ENCODE peak calls at places on chromosome 19, in ten cellular contexts. One of them, this sample, is unnamed.

GRCh38 chr19:2235396-2236284 is 489 bp downstream of the PLEKHJ1 start:
- DNase-seq in H54: no peak
- DNase-seq in HT1080: no peak
- DNase-seq in effector memory CD8-positive, alpha-beta T cell: no peak
- DNase-seq in ascending aorta: no peak
- DNase-seq in T-helper 2 cell: no peak
- DNase-seq in ELR: peak
- DNase-seq in NCI-H1092 treated with DMSO at 0.1 percent for 48 hours: peak
- DNase-seq in body of pancreas: peak
- DNase-seq in fibroblast of pulmonary artery: no peak
- DNase-seq in this sample: no peak

GRCh38 chr19:38204096-38204495 is 19.9 kb downstream of the DPF1 start:
- DNase-seq in ascending aorta: no peak
- DNase-seq in T-helper 2 cell: no peak
- DNase-seq in body of pancreas: peak
- DNase-seq in HT1080: no peak
- DNase-seq in ELR: no peak
- DNase-seq in NCI-H1092 treated with DMSO at 0.1 percent for 48 hours: peak
- DNase-seq in H54: no peak
- DNase-seq in fibroblast of pulmonary artery: no peak
- DNase-seq in effector memory CD8-positive, alpha-beta T cell: no peak
- DNase-seq in this sample: no peak

GRCh38 chr19:18274776-18275356 is 614 bp upstream of the IQCN start:
- DNase-seq in body of pancreas: peak
- DNase-seq in T-helper 2 cell: no peak
- DNase-seq in H54: peak
- DNase-seq in effector memory CD8-positive, alpha-beta T cell: no peak
- DNase-seq in ELR: peak
- DNase-seq in HT1080: peak
- DNase-seq in fibroblast of pulmonary artery: peak
- DNase-seq in NCI-H1092 treated with DMSO at 0.1 percent for 48 hours: no peak
- DNase-seq in ascending aorta: peak
- DNase-seq in this sample: peak

GRCh38 chr19:53872762-53873161 is 5.1 kb downstream of the MYADM start:
- DNase-seq in T-helper 2 cell: no peak
- DNase-seq in ascending aorta: no peak
- DNase-seq in body of pancreas: no peak
- DNase-seq in fibroblast of pulmonary artery: no peak
- DNase-seq in HT1080: no peak
- DNase-seq in H54: no peak
- DNase-seq in effector memory CD8-positive, alpha-beta T cell: no peak
- DNase-seq in ELR: no peak
- DNase-seq in NCI-H1092 treated with DMSO at 0.1 percent for 48 hours: no peak
- DNase-seq in this sample: no peak

GRCh38 chr19:28718909-28719308 is 494.0 kb downstream of the UQCRFS1 start:
- DNase-seq in effector memory CD8-positive, alpha-beta T cell: no peak
- DNase-seq in fibroblast of pulmonary artery: no peak
- DNase-seq in HT1080: no peak
- DNase-seq in NCI-H1092 treated with DMSO at 0.1 percent for 48 hours: no peak
- DNase-seq in ascending aorta: no peak
- DNase-seq in T-helper 2 cell: no peak
- DNase-seq in ELR: no peak
- DNase-seq in H54: no peak
- DNase-seq in body of pancreas: no peak
- DNase-seq in this sample: no peak

GRCh38 chr19:38303517-38304351 is at the start of gene C19orf33:
- DNase-seq in fibroblast of pulmonary artery: no peak
- DNase-seq in ELR: peak
- DNase-seq in NCI-H1092 treated with DMSO at 0.1 percent for 48 hours: no peak
- DNase-seq in body of pancreas: peak
- DNase-seq in T-helper 2 cell: no peak
- DNase-seq in HT1080: peak
- DNase-seq in ascending aorta: no peak
- DNase-seq in effector memory CD8-positive, alpha-beta T cell: no peak
- DNase-seq in H54: peak
- DNase-seq in this sample: no peak

GRCh38 chr19:38792250-38793111 is 3.5 kb downstream of the LGALS7B start:
- DNase-seq in ELR: no peak
- DNase-seq in H54: no peak
- DNase-seq in T-helper 2 cell: peak
- DNase-seq in effector memory CD8-positive, alpha-beta T cell: no peak
- DNase-seq in body of pancreas: no peak
- DNase-seq in ascending aorta: peak
- DNase-seq in NCI-H1092 treated with DMSO at 0.1 percent for 48 hours: no peak
- DNase-seq in fibroblast of pulmonary artery: peak
- DNase-seq in HT1080: no peak
- DNase-seq in this sample: peak

GRCh38 chr19:55341191-55342043 is 1.7 kb downstream of the KMT5C start:
- DNase-seq in NCI-H1092 treated with DMSO at 0.1 percent for 48 hours: no peak
- DNase-seq in H54: peak
- DNase-seq in T-helper 2 cell: peak
- DNase-seq in HT1080: no peak
- DNase-seq in fibroblast of pulmonary artery: peak
- DNase-seq in ascending aorta: peak
- DNase-seq in body of pancreas: peak
- DNase-seq in ELR: peak
- DNase-seq in effector memory CD8-positive, alpha-beta T cell: no peak
- DNase-seq in this sample: peak

GRCh38 chr19:49147923-49148682 is 7.1 kb downstream of the HRC start:
- DNase-seq in H54: no peak
- DNase-seq in ELR: no peak
- DNase-seq in HT1080: no peak
- DNase-seq in effector memory CD8-positive, alpha-beta T cell: no peak
- DNase-seq in NCI-H1092 treated with DMSO at 0.1 percent for 48 hours: no peak
- DNase-seq in T-helper 2 cell: no peak
- DNase-seq in body of pancreas: peak
- DNase-seq in fibroblast of pulmonary artery: no peak
- DNase-seq in ascending aorta: no peak
- DNase-seq in this sample: no peak

GRCh38 chr19:9941646-9942045 is 5.3 kb upstream of the OLFM2 start:
- DNase-seq in fibroblast of pulmonary artery: no peak
- DNase-seq in NCI-H1092 treated with DMSO at 0.1 percent for 48 hours: no peak
- DNase-seq in T-helper 2 cell: no peak
- DNase-seq in HT1080: no peak
- DNase-seq in ELR: no peak
- DNase-seq in ascending aorta: no peak
- DNase-seq in effector memory CD8-positive, alpha-beta T cell: no peak
- DNase-seq in body of pancreas: no peak
- DNase-seq in H54: no peak
- DNase-seq in this sample: no peak

GRCh38 chr19:4933528-4933927 is 24.2 kb downstream of the UHRF1 start:
- DNase-seq in NCI-H1092 treated with DMSO at 0.1 percent for 48 hours: no peak
- DNase-seq in fibroblast of pulmonary artery: no peak
- DNase-seq in H54: no peak
- DNase-seq in ascending aorta: no peak
- DNase-seq in effector memory CD8-positive, alpha-beta T cell: no peak
- DNase-seq in T-helper 2 cell: no peak
- DNase-seq in ELR: no peak
- DNase-seq in HT1080: no peak
- DNase-seq in body of pancreas: no peak
- DNase-seq in this sample: no peak

GRCh38 chr19:10660346-10660745 is 6.2 kb downstream of the ILF3 start:
- DNase-seq in ascending aorta: no peak
- DNase-seq in H54: no peak
- DNase-seq in T-helper 2 cell: no peak
- DNase-seq in ELR: no peak
- DNase-seq in HT1080: no peak
- DNase-seq in body of pancreas: no peak
- DNase-seq in fibroblast of pulmonary artery: no peak
- DNase-seq in effector memory CD8-positive, alpha-beta T cell: no peak
- DNase-seq in NCI-H1092 treated with DMSO at 0.1 percent for 48 hours: no peak
- DNase-seq in this sample: no peak

GRCh38 chr19:40613669-40614594 is 12.8 kb downstream of the LTBP4 start:
- DNase-seq in H54: no peak
- DNase-seq in effector memory CD8-positive, alpha-beta T cell: peak
- DNase-seq in HT1080: peak
- DNase-seq in NCI-H1092 treated with DMSO at 0.1 percent for 48 hours: peak
- DNase-seq in ELR: peak
- DNase-seq in ascending aorta: peak
- DNase-seq in body of pancreas: peak
- DNase-seq in fibroblast of pulmonary artery: peak
- DNase-seq in T-helper 2 cell: peak
- DNase-seq in this sample: peak

GRCh38 chr19:15539638-15540037 is 31.3 kb downstream of the CYP4F22 start:
- DNase-seq in T-helper 2 cell: no peak
- DNase-seq in NCI-H1092 treated with DMSO at 0.1 percent for 48 hours: no peak
- DNase-seq in ELR: no peak
- DNase-seq in H54: no peak
- DNase-seq in body of pancreas: no peak
- DNase-seq in HT1080: no peak
- DNase-seq in ascending aorta: no peak
- DNase-seq in effector memory CD8-positive, alpha-beta T cell: no peak
- DNase-seq in fibroblast of pulmonary artery: no peak
- DNase-seq in this sample: no peak

GRCh38 chr19:3525052-3525451 is 13.9 kb upstream of the TEKTIP1 start:
- DNase-seq in ELR: no peak
- DNase-seq in NCI-H1092 treated with DMSO at 0.1 percent for 48 hours: no peak
- DNase-seq in fibroblast of pulmonary artery: no peak
- DNase-seq in body of pancreas: no peak
- DNase-seq in T-helper 2 cell: no peak
- DNase-seq in H54: no peak
- DNase-seq in HT1080: no peak
- DNase-seq in effector memory CD8-positive, alpha-beta T cell: no peak
- DNase-seq in ascending aorta: no peak
- DNase-seq in this sample: no peak